ENCODE peak calls at places on chromosomes 12 and 14, in seven cellular contexts. One of them, this sample, is unnamed.

GRCh38 chr12:82858534-82858917 is 171.8 kb downstream of the TMTC2 start:
- DNase-seq in CD4-positive, CD25-positive, alpha-beta regulatory T cell: no peak
- DNase-seq in dermis microvascular lymphatic vessel endothelial cell: no peak
- DNase-seq in GM10248: no peak
- DNase-seq in CD8-positive, alpha-beta T cell: no peak
- DNase-seq in naive thymus-derived CD8-positive, alpha-beta T cell: no peak
- DNase-seq in EL: no peak
- DNase-seq in this sample: no peak

GRCh38 chr12:54282949-54283593 is 2.5 kb downstream of the HNRNPA1 start:
- DNase-seq in EL: no peak
- DNase-seq in CD4-positive, CD25-positive, alpha-beta regulatory T cell: no peak
- DNase-seq in GM10248: no peak
- DNase-seq in dermis microvascular lymphatic vessel endothelial cell: no peak
- DNase-seq in naive thymus-derived CD8-positive, alpha-beta T cell: no peak
- DNase-seq in CD8-positive, alpha-beta T cell: no peak
- DNase-seq in this sample: no peak

GRCh38 chr14:103879570-103880333 is 32.4 kb upstream of the PPP1R13B start:
- DNase-seq in CD8-positive, alpha-beta T cell: peak
- DNase-seq in EL: peak
- DNase-seq in naive thymus-derived CD8-positive, alpha-beta T cell: no peak
- DNase-seq in dermis microvascular lymphatic vessel endothelial cell: peak
- DNase-seq in CD4-positive, CD25-positive, alpha-beta regulatory T cell: no peak
- DNase-seq in GM10248: no peak
- DNase-seq in this sample: peak

GRCh38 chr14:23078692-23079116 is 16.2 kb downstream of the ACIN1 start:
- DNase-seq in dermis microvascular lymphatic vessel endothelial cell: peak
- DNase-seq in CD4-positive, CD25-positive, alpha-beta regulatory T cell: no peak
- DNase-seq in naive thymus-derived CD8-positive, alpha-beta T cell: no peak
- DNase-seq in CD8-positive, alpha-beta T cell: no peak
- DNase-seq in GM10248: no peak
- DNase-seq in EL: peak
- DNase-seq in this sample: peak

GRCh38 chr12:18522806-18523205 is 215.0 kb downstream of the PLCZ1 start:
- DNase-seq in GM10248: no peak
- DNase-seq in EL: no peak
- DNase-seq in dermis microvascular lymphatic vessel endothelial cell: no peak
- DNase-seq in naive thymus-derived CD8-positive, alpha-beta T cell: no peak
- DNase-seq in CD4-positive, CD25-positive, alpha-beta regulatory T cell: no peak
- DNase-seq in CD8-positive, alpha-beta T cell: no peak
- DNase-seq in this sample: no peak

GRCh38 chr12:59408431-59408830 is 187.4 kb upstream of the SLC16A7 start:
- DNase-seq in GM10248: no peak
- DNase-seq in CD8-positive, alpha-beta T cell: no peak
- DNase-seq in naive thymus-derived CD8-positive, alpha-beta T cell: no peak
- DNase-seq in EL: peak
- DNase-seq in dermis microvascular lymphatic vessel endothelial cell: no peak
- DNase-seq in CD4-positive, CD25-positive, alpha-beta regulatory T cell: no peak
- DNase-seq in this sample: peak

GRCh38 chr12:6392499-6392898 is 8.5 kb downstream of the LTBR start:
- DNase-seq in dermis microvascular lymphatic vessel endothelial cell: no peak
- DNase-seq in naive thymus-derived CD8-positive, alpha-beta T cell: no peak
- DNase-seq in EL: no peak
- DNase-seq in CD8-positive, alpha-beta T cell: no peak
- DNase-seq in GM10248: no peak
- DNase-seq in CD4-positive, CD25-positive, alpha-beta regulatory T cell: no peak
- DNase-seq in this sample: no peak

GRCh38 chr14:22210906-22211305 is 378.1 kb downstream of the DAD1 start:
- DNase-seq in naive thymus-derived CD8-positive, alpha-beta T cell: no peak
- DNase-seq in CD8-positive, alpha-beta T cell: no peak
- DNase-seq in GM10248: no peak
- DNase-seq in CD4-positive, CD25-positive, alpha-beta regulatory T cell: no peak
- DNase-seq in dermis microvascular lymphatic vessel endothelial cell: no peak
- DNase-seq in EL: no peak
- DNase-seq in this sample: no peak

GRCh38 chr12:57175428-57176138 is 28.2 kb upstream of the LRP1-AS start:
- DNase-seq in EL: peak
- DNase-seq in naive thymus-derived CD8-positive, alpha-beta T cell: peak
- DNase-seq in CD4-positive, CD25-positive, alpha-beta regulatory T cell: no peak
- DNase-seq in GM10248: peak
- DNase-seq in CD8-positive, alpha-beta T cell: peak
- DNase-seq in dermis microvascular lymphatic vessel endothelial cell: peak
- DNase-seq in this sample: peak

GRCh38 chr12:105843989-105844768 is 294.6 kb downstream of the NUAK1 start:
- DNase-seq in dermis microvascular lymphatic vessel endothelial cell: peak
- DNase-seq in CD8-positive, alpha-beta T cell: no peak
- DNase-seq in EL: no peak
- DNase-seq in naive thymus-derived CD8-positive, alpha-beta T cell: no peak
- DNase-seq in CD4-positive, CD25-positive, alpha-beta regulatory T cell: no peak
- DNase-seq in GM10248: no peak
- DNase-seq in this sample: peak

GRCh38 chr12:20367731-20368652 is at the start of gene PDE3A:
- DNase-seq in GM10248: no peak
- DNase-seq in EL: peak
- DNase-seq in CD8-positive, alpha-beta T cell: no peak
- DNase-seq in naive thymus-derived CD8-positive, alpha-beta T cell: no peak
- DNase-seq in dermis microvascular lymphatic vessel endothelial cell: peak
- DNase-seq in CD4-positive, CD25-positive, alpha-beta regulatory T cell: no peak
- DNase-seq in this sample: peak

GRCh38 chr12:130835011-130835410 is 4.0 kb downstream of the STX2 start:
- DNase-seq in naive thymus-derived CD8-positive, alpha-beta T cell: no peak
- DNase-seq in dermis microvascular lymphatic vessel endothelial cell: no peak
- DNase-seq in EL: no peak
- DNase-seq in CD8-positive, alpha-beta T cell: no peak
- DNase-seq in GM10248: no peak
- DNase-seq in CD4-positive, CD25-positive, alpha-beta regulatory T cell: no peak
- DNase-seq in this sample: no peak

GRCh38 chr14:104766256-104766862 is 13.4 kb downstream of the SIVA1 start:
- DNase-seq in dermis microvascular lymphatic vessel endothelial cell: no peak
- DNase-seq in CD8-positive, alpha-beta T cell: no peak
- DNase-seq in EL: no peak
- DNase-seq in CD4-positive, CD25-positive, alpha-beta regulatory T cell: no peak
- DNase-seq in naive thymus-derived CD8-positive, alpha-beta T cell: no peak
- DNase-seq in GM10248: no peak
- DNase-seq in this sample: no peak

GRCh38 chr14:84584526-84584925 is 945.4 kb upstream of the FLRT2 start:
- DNase-seq in EL: no peak
- DNase-seq in GM10248: no peak
- DNase-seq in CD8-positive, alpha-beta T cell: no peak
- DNase-seq in CD4-positive, CD25-positive, alpha-beta regulatory T cell: no peak
- DNase-seq in naive thymus-derived CD8-positive, alpha-beta T cell: no peak
- DNase-seq in dermis microvascular lymphatic vessel endothelial cell: no peak
- DNase-seq in this sample: peak

GRCh38 chr14:101928415-101928841 is 35.9 kb upstream of the DYNC1H1 start:
- DNase-seq in dermis microvascular lymphatic vessel endothelial cell: no peak
- DNase-seq in CD8-positive, alpha-beta T cell: no peak
- DNase-seq in CD4-positive, CD25-positive, alpha-beta regulatory T cell: no peak
- DNase-seq in naive thymus-derived CD8-positive, alpha-beta T cell: no peak
- DNase-seq in EL: no peak
- DNase-seq in GM10248: no peak
- DNase-seq in this sample: no peak

GRCh38 chr14:51188566-51189185 is 51.4 kb upstream of the TMX1 start:
- DNase-seq in GM10248: no peak
- DNase-seq in naive thymus-derived CD8-positive, alpha-beta T cell: no peak
- DNase-seq in CD8-positive, alpha-beta T cell: no peak
- DNase-seq in dermis microvascular lymphatic vessel endothelial cell: no peak
- DNase-seq in EL: no peak
- DNase-seq in CD4-positive, CD25-positive, alpha-beta regulatory T cell: no peak
- DNase-seq in this sample: peak

GRCh38 chr12:56518570-56518969 is 3.0 kb upstream of the RBMS2 start:
- DNase-seq in CD4-positive, CD25-positive, alpha-beta regulatory T cell: no peak
- DNase-seq in naive thymus-derived CD8-positive, alpha-beta T cell: no peak
- DNase-seq in GM10248: no peak
- DNase-seq in dermis microvascular lymphatic vessel endothelial cell: peak
- DNase-seq in CD8-positive, alpha-beta T cell: no peak
- DNase-seq in EL: peak
- DNase-seq in this sample: no peak

GRCh38 chr12:124654666-124655316 is 87.4 kb upstream of the NCOR2 start:
- DNase-seq in CD8-positive, alpha-beta T cell: no peak
- DNase-seq in EL: peak
- DNase-seq in GM10248: no peak
- DNase-seq in CD4-positive, CD25-positive, alpha-beta regulatory T cell: no peak
- DNase-seq in dermis microvascular lymphatic vessel endothelial cell: peak
- DNase-seq in naive thymus-derived CD8-positive, alpha-beta T cell: no peak
- DNase-seq in this sample: no peak

GRCh38 chr14:83960832-83961512 is 1569.0 kb upstream of the FLRT2 start:
- DNase-seq in CD4-positive, CD25-positive, alpha-beta regulatory T cell: no peak
- DNase-seq in naive thymus-derived CD8-positive, alpha-beta T cell: no peak
- DNase-seq in EL: no peak
- DNase-seq in dermis microvascular lymphatic vessel endothelial cell: no peak
- DNase-seq in GM10248: no peak
- DNase-seq in CD8-positive, alpha-beta T cell: no peak
- DNase-seq in this sample: no peak

GRCh38 chr12:54352891-54353874 is 11.1 kb downstream of the GPR84 start:
- DNase-seq in CD8-positive, alpha-beta T cell: no peak
- DNase-seq in CD4-positive, CD25-positive, alpha-beta regulatory T cell: no peak
- DNase-seq in naive thymus-derived CD8-positive, alpha-beta T cell: no peak
- DNase-seq in GM10248: no peak
- DNase-seq in dermis microvascular lymphatic vessel endothelial cell: no peak
- DNase-seq in EL: peak
- DNase-seq in this sample: peak

GRCh38 chr14:100422556-100423420 is 99.6 kb downstream of the SLC25A47 start:
- DNase-seq in CD8-positive, alpha-beta T cell: no peak
- DNase-seq in dermis microvascular lymphatic vessel endothelial cell: no peak
- DNase-seq in naive thymus-derived CD8-positive, alpha-beta T cell: no peak
- DNase-seq in CD4-positive, CD25-positive, alpha-beta regulatory T cell: no peak
- DNase-seq in GM10248: no peak
- DNase-seq in EL: no peak
- DNase-seq in this sample: peak

GRCh38 chr12:15163577-15163976 is 57.6 kb downstream of the RERG start:
- DNase-seq in dermis microvascular lymphatic vessel endothelial cell: no peak
- DNase-seq in CD4-positive, CD25-positive, alpha-beta regulatory T cell: no peak
- DNase-seq in CD8-positive, alpha-beta T cell: no peak
- DNase-seq in naive thymus-derived CD8-positive, alpha-beta T cell: no peak
- DNase-seq in EL: no peak
- DNase-seq in GM10248: no peak
- DNase-seq in this sample: peak

GRCh38 chr12:12723681-12724420 is 6.7 kb downstream of the CDKN1B start:
- DNase-seq in GM10248: no peak
- DNase-seq in dermis microvascular lymphatic vessel endothelial cell: peak
- DNase-seq in naive thymus-derived CD8-positive, alpha-beta T cell: peak
- DNase-seq in EL: peak
- DNase-seq in CD4-positive, CD25-positive, alpha-beta regulatory T cell: peak
- DNase-seq in CD8-positive, alpha-beta T cell: peak
- DNase-seq in this sample: peak

GRCh38 chr14:67934087-67934486 is 114.5 kb downstream of the RAD51B start:
- DNase-seq in EL: peak
- DNase-seq in GM10248: peak
- DNase-seq in dermis microvascular lymphatic vessel endothelial cell: peak
- DNase-seq in naive thymus-derived CD8-positive, alpha-beta T cell: no peak
- DNase-seq in CD4-positive, CD25-positive, alpha-beta regulatory T cell: peak
- DNase-seq in CD8-positive, alpha-beta T cell: no peak
- DNase-seq in this sample: peak

GRCh38 chr12:131055596-131056233 is 102.0 kb downstream of the ADGRD1 start:
- DNase-seq in CD8-positive, alpha-beta T cell: no peak
- DNase-seq in dermis microvascular lymphatic vessel endothelial cell: no peak
- DNase-seq in CD4-positive, CD25-positive, alpha-beta regulatory T cell: no peak
- DNase-seq in naive thymus-derived CD8-positive, alpha-beta T cell: no peak
- DNase-seq in GM10248: no peak
- DNase-seq in EL: no peak
- DNase-seq in this sample: no peak

GRCh38 chr12:42605685-42606084 is 16.1 kb upstream of the PRICKLE1 start:
- DNase-seq in GM10248: no peak
- DNase-seq in CD8-positive, alpha-beta T cell: no peak
- DNase-seq in dermis microvascular lymphatic vessel endothelial cell: no peak
- DNase-seq in EL: no peak
- DNase-seq in CD4-positive, CD25-positive, alpha-beta regulatory T cell: no peak
- DNase-seq in naive thymus-derived CD8-positive, alpha-beta T cell: no peak
- DNase-seq in this sample: no peak

GRCh38 chr12:64695550-64695949 is 63.7 kb downstream of the GNS start:
- DNase-seq in GM10248: no peak
- DNase-seq in EL: no peak
- DNase-seq in dermis microvascular lymphatic vessel endothelial cell: no peak
- DNase-seq in CD4-positive, CD25-positive, alpha-beta regulatory T cell: no peak
- DNase-seq in naive thymus-derived CD8-positive, alpha-beta T cell: no peak
- DNase-seq in CD8-positive, alpha-beta T cell: no peak
- DNase-seq in this sample: no peak

GRCh38 chr14:77707355-77707723 is 484 bp downstream of the ALKBH1 start:
- DNase-seq in naive thymus-derived CD8-positive, alpha-beta T cell: no peak
- DNase-seq in dermis microvascular lymphatic vessel endothelial cell: peak
- DNase-seq in CD8-positive, alpha-beta T cell: no peak
- DNase-seq in EL: peak
- DNase-seq in GM10248: peak
- DNase-seq in CD4-positive, CD25-positive, alpha-beta regulatory T cell: no peak
- DNase-seq in this sample: peak

GRCh38 chr12:54431911-54432814 is 13.1 kb upstream of the ITGA5 start:
- DNase-seq in EL: peak
- DNase-seq in naive thymus-derived CD8-positive, alpha-beta T cell: no peak
- DNase-seq in CD8-positive, alpha-beta T cell: no peak
- DNase-seq in GM10248: no peak
- DNase-seq in CD4-positive, CD25-positive, alpha-beta regulatory T cell: no peak
- DNase-seq in dermis microvascular lymphatic vessel endothelial cell: peak
- DNase-seq in this sample: peak

GRCh38 chr14:101763941-101764709 is 2.6 kb downstream of the PPP2R5C start:
- DNase-seq in CD8-positive, alpha-beta T cell: no peak
- DNase-seq in GM10248: no peak
- DNase-seq in naive thymus-derived CD8-positive, alpha-beta T cell: no peak
- DNase-seq in dermis microvascular lymphatic vessel endothelial cell: no peak
- DNase-seq in CD4-positive, CD25-positive, alpha-beta regulatory T cell: no peak
- DNase-seq in EL: no peak
- DNase-seq in this sample: no peak

GRCh38 chr12:111773801-111774551 is 7.2 kb downstream of the ALDH2 start:
- DNase-seq in EL: peak
- DNase-seq in GM10248: no peak
- DNase-seq in CD8-positive, alpha-beta T cell: no peak
- DNase-seq in naive thymus-derived CD8-positive, alpha-beta T cell: no peak
- DNase-seq in CD4-positive, CD25-positive, alpha-beta regulatory T cell: no peak
- DNase-seq in dermis microvascular lymphatic vessel endothelial cell: peak
- DNase-seq in this sample: peak

GRCh38 chr14:77225254-77225653 is 43.7 kb downstream of the TMEM63C start:
- DNase-seq in CD8-positive, alpha-beta T cell: no peak
- DNase-seq in EL: no peak
- DNase-seq in CD4-positive, CD25-positive, alpha-beta regulatory T cell: no peak
- DNase-seq in dermis microvascular lymphatic vessel endothelial cell: no peak
- DNase-seq in GM10248: no peak
- DNase-seq in naive thymus-derived CD8-positive, alpha-beta T cell: no peak
- DNase-seq in this sample: no peak

GRCh38 chr12:107610030-107610859 is 75.4 kb upstream of the PWP1 start:
- DNase-seq in CD4-positive, CD25-positive, alpha-beta regulatory T cell: no peak
- DNase-seq in GM10248: peak
- DNase-seq in CD8-positive, alpha-beta T cell: no peak
- DNase-seq in EL: peak
- DNase-seq in naive thymus-derived CD8-positive, alpha-beta T cell: no peak
- DNase-seq in dermis microvascular lymphatic vessel endothelial cell: peak
- DNase-seq in this sample: peak

GRCh38 chr12:78403136-78403535 is 461.4 kb upstream of the SYT1 start:
- DNase-seq in GM10248: no peak
- DNase-seq in dermis microvascular lymphatic vessel endothelial cell: no peak
- DNase-seq in naive thymus-derived CD8-positive, alpha-beta T cell: no peak
- DNase-seq in EL: peak
- DNase-seq in CD8-positive, alpha-beta T cell: no peak
- DNase-seq in CD4-positive, CD25-positive, alpha-beta regulatory T cell: no peak
- DNase-seq in this sample: peak

GRCh38 chr14:73717998-73718741 is 4.0 kb upstream of the PNMA1 start:
- DNase-seq in dermis microvascular lymphatic vessel endothelial cell: no peak
- DNase-seq in GM10248: no peak
- DNase-seq in EL: no peak
- DNase-seq in naive thymus-derived CD8-positive, alpha-beta T cell: no peak
- DNase-seq in CD8-positive, alpha-beta T cell: no peak
- DNase-seq in CD4-positive, CD25-positive, alpha-beta regulatory T cell: no peak
- DNase-seq in this sample: peak

GRCh38 chr12:65532162-65532561 is 253.7 kb downstream of the MSRB3 start:
- DNase-seq in CD4-positive, CD25-positive, alpha-beta regulatory T cell: no peak
- DNase-seq in EL: peak
- DNase-seq in GM10248: no peak
- DNase-seq in naive thymus-derived CD8-positive, alpha-beta T cell: no peak
- DNase-seq in dermis microvascular lymphatic vessel endothelial cell: no peak
- DNase-seq in CD8-positive, alpha-beta T cell: no peak
- DNase-seq in this sample: peak

GRCh38 chr14:104932676-104933631 is 8.3 kb downstream of the PLD4 start:
- DNase-seq in CD8-positive, alpha-beta T cell: peak
- DNase-seq in CD4-positive, CD25-positive, alpha-beta regulatory T cell: peak
- DNase-seq in GM10248: peak
- DNase-seq in dermis microvascular lymphatic vessel endothelial cell: peak
- DNase-seq in naive thymus-derived CD8-positive, alpha-beta T cell: peak
- DNase-seq in EL: peak
- DNase-seq in this sample: peak

GRCh38 chr14:51780006-51780692 is 80.3 kb upstream of the GNG2 start:
- DNase-seq in EL: peak
- DNase-seq in CD8-positive, alpha-beta T cell: peak
- DNase-seq in CD4-positive, CD25-positive, alpha-beta regulatory T cell: peak
- DNase-seq in GM10248: peak
- DNase-seq in dermis microvascular lymphatic vessel endothelial cell: peak
- DNase-seq in naive thymus-derived CD8-positive, alpha-beta T cell: peak
- DNase-seq in this sample: peak

This sample was measured in fibroblast of lung.